ENCODE peak calls at places on chromosomes 11 and 22, in eight cellular contexts. H is activated CD8-positive, alpha-beta T cell treated with anti-CD3 and anti-CD28 coated beads, Interleukin-2, amount 10 ng/mL, durations not matched to agents 7 days and 5 days; K is mucosa of gallbladder; D is stimulated activated effector memory CD8-positive, alpha-beta T cell treated with anti-CD3 and anti-CD28 coated beads, Interleukin-12 subunit alpha, Interleukin-12 subunit beta, amount 100 ng/mL, for 72 hours; L is AG04450; F is ELF-1; C is endothelial cell; T is activated CD8-positive, alpha-beta memory T cell treated with anti-CD3 and anti-CD28 coated beads, Interleukin-2, amount 50 U/mL, for 4 hours. X is an unnamed sample.

GRCh38 chr11:106133529-106133928 is 56.1 kb downstream of the AASDHPPT start:
- DNase-seq in H (no peak), K (no peak), D (no peak), L (no peak), F (no peak), C (no peak), T (no peak), X (no peak)

GRCh38 chr11:110093407-110094297 is 460 bp downstream of the ZC3H12C start:
- DNase-seq in H (no peak), K (peak; percentile 36), D (peak; percentile 13), L (no peak), F (peak; percentile 71), C (peak; percentile 46), T (no peak), X (no peak)

GRCh38 chr11:2138436-2139117 is 612 bp downstream of the IGF2 start:
- DNase-seq in H (no peak), K (no peak), D (no peak), L (no peak), F (no peak), C (no peak), T (no peak), X (no peak)

GRCh38 chr22:48104102-48104738 is 1341.8 kb downstream of the TBC1D22A start:
- DNase-seq in H (no peak), K (no peak), D (no peak), L (no peak), F (no peak), C (no peak), T (no peak), X (no peak)

GRCh38 chr11:11584937-11585336 is 36.9 kb downstream of the GALNT18 start:
- DNase-seq in H (no peak), K (no peak), D (no peak), L (no peak), F (no peak), C (no peak), T (no peak), X (no peak)

GRCh38 chr22:39745789-39746188 is 147.8 kb downstream of the ENTHD1 start:
- DNase-seq in H (no peak), K (no peak), D (no peak), L (no peak), F (no peak), C (no peak), T (no peak), X (no peak)

GRCh38 chr11:90846628-90847027 is 623.8 kb upstream of the CHORDC1 start:
- DNase-seq in H (no peak), K (no peak), D (no peak), L (no peak), F (no peak), C (no peak), T (no peak), X (no peak)

GRCh38 chr22:20141186-20142077 is 9.4 kb downstream of the CCDC188 start:
- DNase-seq in H (no peak), K (no peak), D (no peak), L (peak; percentile 50), F (no peak), C (no peak), T (no peak), X (no peak)

GRCh38 chr11:133945087-133945974 is 11.4 kb downstream of the IGSF9B start:
- DNase-seq in H (peak; percentile 93), K (peak; percentile 23), D (peak; percentile 57), L (no peak), F (peak; percentile 48), C (no peak), T (peak; percentile 86), X (no peak)

GRCh38 chr11:95704865-95705264 is 84.7 kb downstream of the FAM76B start:
- DNase-seq in H (no peak), K (no peak), D (no peak), L (no peak), F (no peak), C (no peak), T (no peak), X (no peak)

GRCh38 chr11:114074546-114075342 is 15.2 kb downstream of the ZBTB16 start:
- DNase-seq in H (no peak), K (no peak), D (no peak), L (no peak), F (no peak), C (no peak), T (no peak), X (no peak)

GRCh38 chr11:126498281-126498680 is 142.8 kb downstream of the ST3GAL4 start:
- DNase-seq in H (no peak), K (no peak), D (no peak), L (no peak), F (no peak), C (no peak), T (no peak), X (no peak)

GRCh38 chr11:76768091-76769047 is 14.8 kb upstream of the TSKU start:
- DNase-seq in H (peak; percentile 75), K (peak; percentile 71), D (no peak), L (no peak), F (peak; percentile 23), C (no peak), T (no peak), X (no peak)

GRCh38 chr22:48185656-48186055 is 1423.2 kb downstream of the TBC1D22A start:
- DNase-seq in H (peak; percentile 23), K (no peak), D (no peak), L (no peak), F (no peak), C (no peak), T (no peak), X (no peak)

GRCh38 chr11:117825538-117826359 is 1.2 kb upstream of the FXYD2 start:
- DNase-seq in H (no peak), K (no peak), D (no peak), L (no peak), F (no peak), C (no peak), T (no peak), X (no peak)

GRCh38 chr11:33735166-33735425 is 1.1 kb downstream of the CD59 start:
- DNase-seq in H (no peak), K (no peak), D (no peak), L (no peak), F (no peak), C (no peak), T (no peak), X (no peak)

GRCh38 chr11:61045271-61045670 is 57.0 kb upstream of the CD5 start:
- DNase-seq in H (no peak), K (no peak), D (no peak), L (no peak), F (no peak), C (no peak), T (no peak), X (no peak)

GRCh38 chr11:11179239-11179638 is 173.8 kb downstream of the CSNK2A3 start:
- DNase-seq in H (no peak), K (no peak), D (no peak), L (peak; percentile 45), F (no peak), C (no peak), T (no peak), X (no peak)

X was measured in HFF-Myc.